ENCODE peak calls at places on chromosomes 13 and 19, in six cellular contexts. One of them, this sample, is unnamed.

GRCh38 chr19:38384209-38385027 is 3.4 kb downstream of the GGN start:
- DNase-seq in breast epithelium: no peak
- DNase-seq in CD4-positive, alpha-beta T cell: no peak
- DNase-seq in SK-N-SH: no peak
- DNase-seq in endothelial cell of umbilical vein: no peak
- DNase-seq in HL-60: no peak
- DNase-seq in this sample: no peak

GRCh38 chr13:25874907-25875306 is 176.9 kb downstream of the SHISA2 start:
- DNase-seq in breast epithelium: no peak
- DNase-seq in CD4-positive, alpha-beta T cell: peak
- DNase-seq in SK-N-SH: no peak
- DNase-seq in endothelial cell of umbilical vein: no peak
- DNase-seq in HL-60: peak
- DNase-seq in this sample: no peak

GRCh38 chr13:110272651-110273050 is 34.3 kb downstream of the COL4A1 start:
- DNase-seq in breast epithelium: no peak
- DNase-seq in CD4-positive, alpha-beta T cell: no peak
- DNase-seq in SK-N-SH: no peak
- DNase-seq in endothelial cell of umbilical vein: no peak
- DNase-seq in HL-60: no peak
- DNase-seq in this sample: no peak

GRCh38 chr13:52862358-52863206 is 14.1 kb upstream of the PCDH8 start:
- DNase-seq in breast epithelium: no peak
- DNase-seq in CD4-positive, alpha-beta T cell: no peak
- DNase-seq in SK-N-SH: peak
- DNase-seq in endothelial cell of umbilical vein: peak
- DNase-seq in HL-60: no peak
- DNase-seq in this sample: no peak

GRCh38 chr13:48531416-48532145 is 1.3 kb downstream of the RCBTB2 start:
- DNase-seq in breast epithelium: no peak
- DNase-seq in CD4-positive, alpha-beta T cell: peak
- DNase-seq in SK-N-SH: no peak
- DNase-seq in endothelial cell of umbilical vein: no peak
- DNase-seq in HL-60: no peak
- DNase-seq in this sample: no peak

GRCh38 chr13:45200701-45201230 is at the start of gene KCTD4:
- DNase-seq in breast epithelium: no peak
- DNase-seq in CD4-positive, alpha-beta T cell: no peak
- DNase-seq in SK-N-SH: no peak
- DNase-seq in endothelial cell of umbilical vein: peak
- DNase-seq in HL-60: no peak
- DNase-seq in this sample: no peak

GRCh38 chr19:1132625-1133383 is 29.0 kb downstream of the GPX4 start:
- DNase-seq in breast epithelium: no peak
- DNase-seq in CD4-positive, alpha-beta T cell: no peak
- DNase-seq in SK-N-SH: no peak
- DNase-seq in endothelial cell of umbilical vein: no peak
- DNase-seq in HL-60: no peak
- DNase-seq in this sample: no peak

GRCh38 chr19:45440873-45441654 is 17.3 kb upstream of the ERCC1 start:
- DNase-seq in breast epithelium: no peak
- DNase-seq in CD4-positive, alpha-beta T cell: no peak
- DNase-seq in SK-N-SH: no peak
- DNase-seq in endothelial cell of umbilical vein: no peak
- DNase-seq in HL-60: no peak
- DNase-seq in this sample: no peak

GRCh38 chr13:78194904-78195639 is 276.4 kb upstream of the EDNRB start:
- DNase-seq in breast epithelium: no peak
- DNase-seq in CD4-positive, alpha-beta T cell: no peak
- DNase-seq in SK-N-SH: no peak
- DNase-seq in endothelial cell of umbilical vein: peak
- DNase-seq in HL-60: no peak
- DNase-seq in this sample: no peak

GRCh38 chr13:44523176-44524017 is 52.7 kb downstream of the TSC22D1 start:
- DNase-seq in breast epithelium: no peak
- DNase-seq in CD4-positive, alpha-beta T cell: no peak
- DNase-seq in SK-N-SH: no peak
- DNase-seq in endothelial cell of umbilical vein: peak
- DNase-seq in HL-60: no peak
- DNase-seq in this sample: no peak

GRCh38 chr13:57748096-57748495 is 116.6 kb downstream of the PCDH17 start:
- DNase-seq in breast epithelium: no peak
- DNase-seq in CD4-positive, alpha-beta T cell: no peak
- DNase-seq in SK-N-SH: no peak
- DNase-seq in endothelial cell of umbilical vein: no peak
- DNase-seq in HL-60: peak
- DNase-seq in this sample: no peak

GRCh38 chr19:7870571-7871279 is 3.5 kb downstream of the PRR36 start:
- DNase-seq in breast epithelium: no peak
- DNase-seq in CD4-positive, alpha-beta T cell: peak
- DNase-seq in SK-N-SH: peak
- DNase-seq in endothelial cell of umbilical vein: peak
- DNase-seq in HL-60: no peak
- DNase-seq in this sample: no peak

GRCh38 chr19:3250675-3251074 is 26.2 kb downstream of the CELF5 start:
- DNase-seq in breast epithelium: no peak
- DNase-seq in CD4-positive, alpha-beta T cell: peak
- DNase-seq in SK-N-SH: peak
- DNase-seq in endothelial cell of umbilical vein: no peak
- DNase-seq in HL-60: peak
- DNase-seq in this sample: no peak

GRCh38 chr13:37615271-37615670 is 16.7 kb upstream of the POSTN start:
- DNase-seq in breast epithelium: no peak
- DNase-seq in CD4-positive, alpha-beta T cell: no peak
- DNase-seq in SK-N-SH: no peak
- DNase-seq in endothelial cell of umbilical vein: no peak
- DNase-seq in HL-60: no peak
- DNase-seq in this sample: no peak

GRCh38 chr19:36225219-36225892 is 10.4 kb downstream of the ZNF146 start:
- DNase-seq in breast epithelium: no peak
- DNase-seq in CD4-positive, alpha-beta T cell: no peak
- DNase-seq in SK-N-SH: no peak
- DNase-seq in endothelial cell of umbilical vein: peak
- DNase-seq in HL-60: no peak
- DNase-seq in this sample: no peak

GRCh38 chr19:40219721-40220276 is 1.6 kb upstream of the TTC9B start:
- DNase-seq in breast epithelium: no peak
- DNase-seq in CD4-positive, alpha-beta T cell: no peak
- DNase-seq in SK-N-SH: no peak
- DNase-seq in endothelial cell of umbilical vein: peak
- DNase-seq in HL-60: no peak
- DNase-seq in this sample: no peak

GRCh38 chr13:39913928-39914327 is 258.5 kb downstream of the COG6 start:
- DNase-seq in breast epithelium: no peak
- DNase-seq in CD4-positive, alpha-beta T cell: no peak
- DNase-seq in SK-N-SH: no peak
- DNase-seq in endothelial cell of umbilical vein: peak
- DNase-seq in HL-60: no peak
- DNase-seq in this sample: no peak

GRCh38 chr19:11538232-11539036 is at the start of gene CNN1:
- DNase-seq in breast epithelium: peak
- DNase-seq in CD4-positive, alpha-beta T cell: no peak
- DNase-seq in SK-N-SH: no peak
- DNase-seq in endothelial cell of umbilical vein: peak
- DNase-seq in HL-60: no peak
- DNase-seq in this sample: peak

GRCh38 chr13:28654276-28654675 is 4.7 kb upstream of the POMP start:
- DNase-seq in breast epithelium: no peak
- DNase-seq in CD4-positive, alpha-beta T cell: no peak
- DNase-seq in SK-N-SH: no peak
- DNase-seq in endothelial cell of umbilical vein: no peak
- DNase-seq in HL-60: no peak
- DNase-seq in this sample: no peak

GRCh38 chr13:100306444-100306999 is 217.6 kb downstream of the PCCA start:
- DNase-seq in breast epithelium: no peak
- DNase-seq in CD4-positive, alpha-beta T cell: no peak
- DNase-seq in SK-N-SH: no peak
- DNase-seq in endothelial cell of umbilical vein: no peak
- DNase-seq in HL-60: no peak
- DNase-seq in this sample: no peak

GRCh38 chr19:38134538-38135149 is 89.4 kb downstream of the DPF1 start:
- DNase-seq in breast epithelium: no peak
- DNase-seq in CD4-positive, alpha-beta T cell: no peak
- DNase-seq in SK-N-SH: peak
- DNase-seq in endothelial cell of umbilical vein: peak
- DNase-seq in HL-60: no peak
- DNase-seq in this sample: no peak

GRCh38 chr19:56838680-56838929 is 1.9 kb downstream of the PEG3 start:
- DNase-seq in breast epithelium: no peak
- DNase-seq in CD4-positive, alpha-beta T cell: no peak
- DNase-seq in SK-N-SH: no peak
- DNase-seq in endothelial cell of umbilical vein: no peak
- DNase-seq in HL-60: no peak
- DNase-seq in this sample: no peak

GRCh38 chr13:104984296-104984818 is 1551.1 kb downstream of the EFNB2 start:
- DNase-seq in breast epithelium: no peak
- DNase-seq in CD4-positive, alpha-beta T cell: peak
- DNase-seq in SK-N-SH: peak
- DNase-seq in endothelial cell of umbilical vein: peak
- DNase-seq in HL-60: peak
- DNase-seq in this sample: no peak

GRCh38 chr19:40756502-40757110 is 5.6 kb downstream of the SNRPA start:
- DNase-seq in breast epithelium: no peak
- DNase-seq in CD4-positive, alpha-beta T cell: no peak
- DNase-seq in SK-N-SH: no peak
- DNase-seq in endothelial cell of umbilical vein: no peak
- DNase-seq in HL-60: no peak
- DNase-seq in this sample: no peak

GRCh38 chr13:98313023-98313937 is 136.2 kb upstream of the RNF113B start:
- DNase-seq in breast epithelium: no peak
- DNase-seq in CD4-positive, alpha-beta T cell: no peak
- DNase-seq in SK-N-SH: no peak
- DNase-seq in endothelial cell of umbilical vein: no peak
- DNase-seq in HL-60: no peak
- DNase-seq in this sample: no peak

GRCh38 chr13:98313938-98314292 is 136.8 kb upstream of the RNF113B start:
- DNase-seq in breast epithelium: no peak
- DNase-seq in CD4-positive, alpha-beta T cell: no peak
- DNase-seq in SK-N-SH: peak
- DNase-seq in endothelial cell of umbilical vein: no peak
- DNase-seq in HL-60: no peak
- DNase-seq in this sample: no peak

GRCh38 chr13:98317573-98318171 is 140.6 kb upstream of the RNF113B start:
- DNase-seq in breast epithelium: no peak
- DNase-seq in CD4-positive, alpha-beta T cell: no peak
- DNase-seq in SK-N-SH: no peak
- DNase-seq in endothelial cell of umbilical vein: no peak
- DNase-seq in HL-60: no peak
- DNase-seq in this sample: no peak

GRCh38 chr13:98315902-98316301 is 138.8 kb upstream of the RNF113B start:
- DNase-seq in breast epithelium: no peak
- DNase-seq in CD4-positive, alpha-beta T cell: no peak
- DNase-seq in SK-N-SH: no peak
- DNase-seq in endothelial cell of umbilical vein: no peak
- DNase-seq in HL-60: no peak
- DNase-seq in this sample: no peak

DNA sequence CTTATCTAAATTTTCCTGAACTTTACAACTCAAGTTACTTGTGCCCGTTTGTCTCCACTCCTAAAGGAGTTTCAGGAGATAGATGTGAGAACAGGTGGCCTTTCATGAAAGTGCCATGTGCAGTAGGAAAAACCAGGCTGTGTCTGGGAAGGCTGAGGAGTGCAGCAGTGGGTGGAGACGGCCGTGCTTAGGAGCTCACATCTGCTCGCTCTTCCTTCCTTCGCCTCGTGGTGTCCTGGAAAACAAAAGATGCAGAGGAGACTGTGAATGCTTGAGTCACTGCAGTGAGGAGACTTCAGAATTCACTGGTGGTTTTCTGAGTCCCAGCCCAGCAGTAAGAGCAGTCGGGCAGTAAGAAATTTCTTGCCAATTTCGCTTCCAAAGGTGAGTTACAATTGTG is 138.4 kb upstream of the RNF113B start:
- DNase-seq in breast epithelium: no peak
- DNase-seq in CD4-positive, alpha-beta T cell: no peak
- DNase-seq in SK-N-SH: no peak
- DNase-seq in endothelial cell of umbilical vein: peak
- DNase-seq in HL-60: no peak
- DNase-seq in this sample: no peak
- H3K27ac ChIP-seq in breast epithelium: no peak
- H3K27ac ChIP-seq in CD4-positive, alpha-beta T cell: no peak
- H3K27ac ChIP-seq in SK-N-SH: no peak
- H3K27ac ChIP-seq in endothelial cell of umbilical vein: no peak
- H3K27ac ChIP-seq in HL-60: no peak
- H3K27ac ChIP-seq in this sample: no peak

GRCh38 chr19:14517446-14517839 is 754 bp downstream of the DNAJB1 start:
- DNase-seq in breast epithelium: no peak
- DNase-seq in CD4-positive, alpha-beta T cell: no peak
- DNase-seq in SK-N-SH: no peak
- DNase-seq in endothelial cell of umbilical vein: peak
- DNase-seq in HL-60: no peak
- DNase-seq in this sample: no peak
- TF ChIP-seq CTCF in breast epithelium: no peak
- TF ChIP-seq CTCF in CD4-positive, alpha-beta T cell: no peak
- TF ChIP-seq CTCF in SK-N-SH: no peak
- TF ChIP-seq CTCF in endothelial cell of umbilical vein: no peak
- TF ChIP-seq CTCF in HL-60: no peak
- TF ChIP-seq CTCF in this sample: no peak

DNA sequence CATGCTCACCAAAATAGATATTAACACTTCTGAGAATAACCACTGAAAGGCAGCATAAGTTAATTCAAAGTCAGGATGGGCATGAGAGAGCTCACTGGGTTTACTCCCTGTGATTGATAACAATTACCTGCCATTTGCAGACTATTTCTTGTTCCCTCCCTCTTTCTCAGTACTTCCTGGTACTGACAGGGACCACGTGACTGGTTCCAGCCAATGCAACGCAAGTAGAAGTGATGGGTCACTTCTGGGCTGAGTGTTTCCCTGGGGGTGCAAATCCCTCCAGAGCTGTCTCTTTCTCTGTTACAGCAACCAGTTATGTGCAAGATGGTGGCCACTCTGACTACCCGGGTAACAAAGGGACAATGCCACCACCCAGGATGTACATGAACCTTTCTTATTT is 118.8 kb downstream of the EFNB2 start:
- DNase-seq in breast epithelium: no peak
- DNase-seq in CD4-positive, alpha-beta T cell: no peak
- DNase-seq in SK-N-SH: no peak
- DNase-seq in endothelial cell of umbilical vein: no peak
- DNase-seq in HL-60: no peak
- DNase-seq in this sample: no peak
- H3K27ac ChIP-seq in breast epithelium: no peak
- H3K27ac ChIP-seq in CD4-positive, alpha-beta T cell: no peak
- H3K27ac ChIP-seq in SK-N-SH: no peak
- H3K27ac ChIP-seq in endothelial cell of umbilical vein: no peak
- H3K27ac ChIP-seq in HL-60: no peak
- H3K27ac ChIP-seq in this sample: no peak

DNA sequence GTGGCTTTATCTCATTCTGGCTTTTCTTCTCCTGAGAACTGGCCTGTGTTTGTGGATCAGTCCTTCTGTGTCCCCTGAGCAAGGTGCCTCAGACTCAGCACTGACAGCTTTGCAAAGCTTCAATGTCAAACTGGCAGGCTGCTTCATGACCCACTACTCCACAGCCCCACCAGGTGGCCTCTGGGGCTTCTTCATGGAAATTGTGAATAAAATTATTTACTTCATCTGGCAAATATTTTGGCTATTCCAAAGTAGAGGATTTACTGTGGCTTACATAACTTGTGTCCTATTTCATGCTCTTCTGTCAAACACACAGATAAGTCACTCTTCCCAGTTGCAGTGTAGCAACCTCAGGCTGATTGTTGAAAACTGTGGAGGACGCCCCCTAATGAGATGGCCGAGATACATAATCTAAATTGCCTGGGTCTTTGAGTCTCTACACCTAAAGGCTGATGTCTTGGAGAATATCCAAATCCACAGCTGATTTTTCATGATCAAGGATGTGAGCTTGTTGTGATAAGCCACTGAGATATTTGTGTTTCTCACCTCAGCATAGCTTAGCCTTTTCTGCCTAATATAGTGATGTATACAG is 721.9 kb upstream of the SLC10A2 start:
- DNase-seq in breast epithelium: no peak
- DNase-seq in CD4-positive, alpha-beta T cell: no peak
- DNase-seq in SK-N-SH: no peak
- DNase-seq in endothelial cell of umbilical vein: peak
- DNase-seq in HL-60: no peak
- DNase-seq in this sample: no peak
- TF ChIP-seq CTCF in breast epithelium: no peak
- TF ChIP-seq CTCF in CD4-positive, alpha-beta T cell: no peak
- TF ChIP-seq CTCF in SK-N-SH: no peak
- TF ChIP-seq CTCF in endothelial cell of umbilical vein: no peak
- TF ChIP-seq CTCF in HL-60: no peak
- TF ChIP-seq CTCF in this sample: no peak

This sample was measured in coronary artery.